ENCODE peak calls at places on chromosomes 11 and 22, in ten cellular contexts. V is IMR-90, B is ovary, I is activated T-helper 1 cell treated with Interleukin-2 at 50 U/mL for 16 hours, O is renal cortical epithelial cell, Z is Caco-2, F is H4, G is frontal cortex, L is upper lobe of right lung, D is caudate nucleus. K is an unnamed sample.

GRCh38 chr11:57647960-57648776 is 1.5 kb downstream of the YPEL4 start:
- DNase-seq in Z (no peak), L (peak), V (no peak), I (no peak), G (no peak), O (no peak), D (peak), F (no peak), B (peak), K (no peak)

GRCh38 chr11:117394221-117394925 is 66.7 kb downstream of the CEP164 start:
- DNase-seq in G (no peak), I (no peak), L (peak), V (no peak), F (no peak), B (no peak), Z (peak), D (no peak), O (no peak), K (no peak)

GRCh38 chr11:57474017-57474750 is 13.9 kb downstream of the RTN4RL2 start:
- DNase-seq in V (peak), F (no peak), Z (no peak), D (no peak), I (no peak), G (no peak), O (no peak), L (no peak), B (no peak), K (no peak)

GRCh38 chr22:26364066-26365015 is 64.7 kb upstream of the ASPHD2 start:
- DNase-seq in Z (peak), D (peak), L (no peak), G (peak), B (no peak), I (peak), F (peak), O (peak), V (peak), K (peak)

GRCh38 chr22:44005524-44005923 is 18.6 kb upstream of the PARVB start:
- DNase-seq in Z (no peak), F (no peak), D (no peak), G (no peak), L (peak), B (no peak), O (no peak), I (no peak), V (no peak), K (no peak)

GRCh38 chr11:12573707-12574106 is 100.5 kb upstream of the TEAD1 start:
- DNase-seq in L (no peak), F (no peak), G (no peak), B (no peak), I (no peak), O (no peak), V (no peak), Z (no peak), D (no peak), K (no peak)

GRCh38 chr11:62123669-62124185 is at the start of gene INCENP:
- DNase-seq in O (peak), B (peak), I (peak), G (peak), L (peak), D (peak), F (peak), V (peak), Z (peak), K (peak)

GRCh38 chr11:19087658-19088057 is 27.1 kb upstream of the MRGPRX2 start:
- DNase-seq in D (no peak), L (no peak), B (no peak), I (no peak), Z (no peak), V (peak), F (peak), G (no peak), O (peak), K (peak)

GRCh38 chr11:109785714-109786113 is 307.5 kb upstream of the ZC3H12C start:
- DNase-seq in O (no peak), Z (no peak), I (no peak), D (no peak), F (no peak), G (no peak), B (no peak), V (peak), L (no peak), K (peak)

GRCh38 chr22:41178425-41178975 is 26.6 kb upstream of the L3MBTL2 start:
- DNase-seq in O (no peak), D (peak), F (no peak), L (no peak), B (peak), I (no peak), G (no peak), V (no peak), Z (no peak), K (no peak)

GRCh38 chr22:46094676-46095075 is 55.6 kb upstream of the PPARA start:
- DNase-seq in L (no peak), V (no peak), O (no peak), B (no peak), G (no peak), F (no peak), Z (no peak), I (no peak), D (no peak), K (no peak)

K was measured in astrocyte of the spinal cord.